ENCODE peak calls at places on chromosomes 5 and 9, in five cellular contexts. One of them, this sample, is unnamed.

GRCh38 chr5:66675369-66675768 is 79.2 kb downstream of the MAST4 start:
- DNase-seq in mammary epithelial cell: no peak
- DNase-seq in BE2C: no peak
- DNase-seq in BJ: no peak
- DNase-seq in lower lobe of right lung: no peak
- DNase-seq in this sample: no peak

GRCh38 chr9:126750941-126751725 is 53.7 kb upstream of the ZBTB43 start:
- DNase-seq in mammary epithelial cell: peak; percentile 9
- DNase-seq in BE2C: no peak
- DNase-seq in BJ: no peak
- DNase-seq in lower lobe of right lung: no peak
- DNase-seq in this sample: no peak

GRCh38 chr5:173328896-173329369 is 719 bp upstream of the STC2 start:
- DNase-seq in mammary epithelial cell: peak; percentile 76
- DNase-seq in BE2C: no peak
- DNase-seq in BJ: no peak
- DNase-seq in lower lobe of right lung: no peak
- DNase-seq in this sample: no peak

GRCh38 chr5:142017832-142018427 is 5.1 kb upstream of the GNPDA1 start:
- DNase-seq in mammary epithelial cell: no peak
- DNase-seq in BE2C: no peak
- DNase-seq in BJ: no peak
- DNase-seq in lower lobe of right lung: no peak
- DNase-seq in this sample: no peak

GRCh38 chr9:38018964-38019602 is 49.9 kb downstream of the SHB start:
- DNase-seq in mammary epithelial cell: peak; percentile 25
- DNase-seq in BE2C: peak; percentile 28
- DNase-seq in BJ: no peak
- DNase-seq in lower lobe of right lung: peak; percentile 64
- DNase-seq in this sample: no peak

GRCh38 chr9:89422151-89422918 is 75.6 kb downstream of the SEMA4D start:
- DNase-seq in mammary epithelial cell: peak; percentile 49
- DNase-seq in BE2C: no peak
- DNase-seq in BJ: no peak
- DNase-seq in lower lobe of right lung: peak; percentile 64
- DNase-seq in this sample: no peak

GRCh38 chr5:138903113-138903789 is 28.1 kb upstream of the LRRTM2 start:
- DNase-seq in mammary epithelial cell: peak; percentile 38
- DNase-seq in BE2C: no peak
- DNase-seq in BJ: no peak
- DNase-seq in lower lobe of right lung: no peak
- DNase-seq in this sample: no peak

GRCh38 chr9:125956102-125956501 is 208.9 kb downstream of the PBX3 start:
- DNase-seq in mammary epithelial cell: no peak
- DNase-seq in BE2C: no peak
- DNase-seq in BJ: no peak
- DNase-seq in lower lobe of right lung: no peak
- DNase-seq in this sample: no peak

GRCh38 chr5:32851774-32852173 is 140.7 kb downstream of the NPR3 start:
- DNase-seq in mammary epithelial cell: no peak
- DNase-seq in BE2C: no peak
- DNase-seq in BJ: no peak
- DNase-seq in lower lobe of right lung: no peak
- DNase-seq in this sample: no peak
- TF ChIP-seq CTCF in mammary epithelial cell: no peak
- TF ChIP-seq CTCF in BE2C: no peak
- TF ChIP-seq CTCF in BJ: no peak
- TF ChIP-seq CTCF in lower lobe of right lung: no peak
- TF ChIP-seq CTCF in this sample: no peak

GRCh38 chr5:168875839-168876238 is 296.7 kb upstream of the PANK3 start:
- DNase-seq in mammary epithelial cell: no peak
- DNase-seq in BE2C: no peak
- DNase-seq in BJ: no peak
- DNase-seq in lower lobe of right lung: no peak
- DNase-seq in this sample: no peak

GRCh38 chr5:168877132-168877895 is 298.1 kb upstream of the PANK3 start:
- DNase-seq in mammary epithelial cell: no peak
- DNase-seq in BE2C: no peak
- DNase-seq in BJ: no peak
- DNase-seq in lower lobe of right lung: no peak
- DNase-seq in this sample: no peak

GRCh38 chr5:168872246-168872645 is 293.1 kb upstream of the PANK3 start:
- DNase-seq in mammary epithelial cell: no peak
- DNase-seq in BE2C: no peak
- DNase-seq in BJ: no peak
- DNase-seq in lower lobe of right lung: no peak
- DNase-seq in this sample: no peak

GRCh38 chr5:168876419-168876818 is 297.3 kb upstream of the PANK3 start:
- DNase-seq in mammary epithelial cell: no peak
- DNase-seq in BE2C: no peak
- DNase-seq in BJ: no peak
- DNase-seq in lower lobe of right lung: no peak
- DNase-seq in this sample: no peak

GRCh38 chr5:168874713-168875380 is 295.7 kb upstream of the PANK3 start:
- DNase-seq in mammary epithelial cell: no peak
- DNase-seq in BE2C: no peak
- DNase-seq in BJ: no peak
- DNase-seq in lower lobe of right lung: no peak
- DNase-seq in this sample: no peak
- TF ChIP-seq CTCF in mammary epithelial cell: peak; percentile 29
- TF ChIP-seq CTCF in BE2C: peak; percentile 55
- TF ChIP-seq CTCF in BJ: peak; percentile 26
- TF ChIP-seq CTCF in lower lobe of right lung: no peak
- TF ChIP-seq CTCF in this sample: no peak

DNA sequence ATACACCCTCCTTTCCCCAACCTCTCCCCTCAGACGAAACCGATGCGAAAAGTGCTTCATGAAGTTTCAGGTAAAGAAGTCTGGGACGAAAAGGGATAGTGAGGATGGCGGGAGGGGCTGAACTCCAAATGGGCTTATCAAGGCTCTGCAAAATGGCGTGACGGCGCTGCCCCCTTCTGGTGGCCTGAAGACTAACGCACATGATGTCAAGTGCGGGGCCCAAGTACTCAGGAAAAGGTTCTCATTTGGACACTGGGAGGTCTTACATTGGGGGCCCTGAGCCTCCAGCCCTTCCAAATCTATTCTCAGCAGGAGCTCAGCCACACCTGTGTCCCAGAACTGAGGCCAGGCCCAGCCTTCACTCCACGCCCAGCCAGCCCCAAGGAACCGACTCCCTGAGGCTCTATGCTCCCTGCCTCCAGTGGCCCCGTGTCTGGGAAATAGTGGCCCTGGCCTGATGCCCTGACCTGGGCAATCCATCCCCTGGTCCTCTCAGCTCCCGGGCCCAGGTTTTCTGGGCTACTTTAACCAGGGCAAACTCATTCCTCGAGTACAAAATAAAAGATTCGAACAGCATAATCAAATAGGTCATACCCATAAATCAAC is 119.9 kb downstream of the KCNIP1 start:
- DNase-seq in mammary epithelial cell: peak; percentile 15
- DNase-seq in BE2C: peak; percentile 80
- DNase-seq in BJ: no peak
- DNase-seq in lower lobe of right lung: no peak
- DNase-seq in this sample: peak; percentile 55
- TF ChIP-seq CTCF in mammary epithelial cell: peak; percentile 82
- TF ChIP-seq CTCF in BE2C: peak; percentile 86
- TF ChIP-seq CTCF in BJ: peak; percentile 71
- TF ChIP-seq CTCF in lower lobe of right lung: peak; percentile 61
- TF ChIP-seq CTCF in this sample: peak; percentile 80

DNA sequence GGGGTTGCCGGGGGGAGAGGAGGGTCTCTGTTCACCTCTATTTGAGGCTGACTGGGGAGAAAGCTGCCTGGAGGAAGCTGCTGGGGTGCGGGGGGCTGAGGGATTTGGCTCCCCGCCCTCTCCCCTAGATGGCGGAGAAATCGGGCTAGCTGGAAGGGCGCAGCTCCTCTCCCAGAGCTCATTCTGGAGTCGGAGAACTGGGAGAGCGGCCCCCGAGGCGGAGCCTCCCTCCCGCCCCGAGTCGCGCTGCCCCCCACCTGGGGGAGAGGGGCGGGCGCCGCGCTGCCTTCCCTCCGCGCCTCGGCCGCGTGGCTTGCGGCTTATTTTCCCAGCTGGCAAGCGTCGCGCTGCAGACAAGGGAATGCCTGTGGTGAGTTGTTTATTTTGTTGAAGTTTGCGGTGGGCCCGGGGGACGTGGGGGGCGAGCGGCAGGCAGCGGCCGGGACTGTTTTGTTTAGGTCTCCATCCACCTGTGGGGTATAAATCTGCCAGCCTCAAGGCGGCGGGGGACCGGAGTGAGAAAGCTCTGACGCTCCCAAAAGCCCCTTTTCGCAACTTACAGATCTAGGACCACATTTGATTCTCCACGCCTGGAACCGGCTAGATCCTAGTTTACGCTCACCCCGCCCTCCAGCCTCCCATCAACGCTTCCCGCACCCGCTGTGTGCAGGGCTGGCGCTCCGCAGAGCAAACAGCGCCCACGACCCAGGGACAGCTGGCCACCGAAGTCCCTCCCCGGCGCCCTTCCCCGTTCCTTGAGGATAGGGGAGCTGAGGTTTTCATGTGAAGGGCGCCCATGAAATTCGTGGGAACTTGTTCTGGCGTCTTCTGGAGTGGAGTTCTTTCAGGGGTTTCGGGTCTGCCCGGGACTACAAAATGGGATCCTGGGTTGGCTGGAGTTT is 4.0 kb upstream of the RGMB start:
- DNase-seq in mammary epithelial cell: no peak
- DNase-seq in BE2C: peak; percentile 85
- DNase-seq in BJ: no peak
- DNase-seq in lower lobe of right lung: peak; percentile 55
- DNase-seq in this sample: no peak
- TF ChIP-seq CTCF in mammary epithelial cell: no peak
- TF ChIP-seq CTCF in BE2C: peak; percentile 1
- TF ChIP-seq CTCF in BJ: no peak
- TF ChIP-seq CTCF in lower lobe of right lung: peak; percentile 34
- TF ChIP-seq CTCF in this sample: peak; percentile 43

DNA sequence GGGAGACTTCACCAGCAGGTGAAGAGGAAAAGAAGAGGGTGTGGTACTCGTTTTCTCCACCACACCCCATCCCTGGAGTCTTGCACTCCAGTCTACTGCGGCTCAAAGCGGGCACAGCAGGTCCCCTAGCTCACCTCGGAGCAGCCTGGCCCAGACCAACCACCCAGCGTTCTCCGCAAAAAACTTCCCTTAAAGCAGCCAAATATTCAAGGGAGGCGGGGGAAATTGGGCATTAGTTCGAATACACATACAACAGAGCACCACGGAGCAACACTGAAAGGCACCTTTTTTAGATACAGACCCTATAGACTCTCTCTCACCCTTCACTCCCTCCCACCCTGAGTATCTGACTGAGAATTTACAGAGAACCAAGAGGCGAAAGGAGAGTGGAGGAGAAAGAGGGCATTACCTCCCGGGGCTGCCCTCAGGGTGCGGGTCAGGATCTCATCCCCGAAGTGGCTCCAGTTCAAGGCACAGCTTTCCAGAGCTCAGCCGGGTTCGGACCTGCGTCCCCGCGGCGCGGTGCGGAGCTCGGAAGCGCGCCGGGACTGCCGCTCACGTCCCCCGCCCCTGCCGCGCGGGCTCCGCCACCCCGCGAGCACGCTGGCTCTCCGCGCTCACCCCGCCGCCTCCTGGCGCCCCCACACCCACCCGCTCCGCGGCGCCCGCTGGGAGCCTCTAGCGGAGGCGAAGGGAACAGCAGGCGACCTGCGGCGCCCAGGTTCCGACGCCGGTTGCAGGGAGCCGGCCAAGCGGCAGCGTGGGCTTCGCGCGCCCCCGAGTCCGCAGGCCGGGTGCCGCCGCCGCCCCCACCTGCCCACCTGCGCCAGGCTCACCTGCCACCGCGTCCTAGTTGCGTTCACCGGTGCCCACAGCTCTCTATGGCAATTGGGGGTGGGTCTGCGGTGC is 1638.7 kb upstream of the C9orf72 start:
- DNase-seq in mammary epithelial cell: peak; percentile 67
- DNase-seq in BE2C: peak; percentile 82
- DNase-seq in BJ: no peak
- DNase-seq in lower lobe of right lung: peak; percentile 50
- DNase-seq in this sample: no peak
- TF ChIP-seq CTCF in mammary epithelial cell: peak; percentile 81
- TF ChIP-seq CTCF in BE2C: peak; percentile 61
- TF ChIP-seq CTCF in BJ: peak; percentile 45
- TF ChIP-seq CTCF in lower lobe of right lung: peak; percentile 62
- TF ChIP-seq CTCF in this sample: peak; percentile 72

DNA sequence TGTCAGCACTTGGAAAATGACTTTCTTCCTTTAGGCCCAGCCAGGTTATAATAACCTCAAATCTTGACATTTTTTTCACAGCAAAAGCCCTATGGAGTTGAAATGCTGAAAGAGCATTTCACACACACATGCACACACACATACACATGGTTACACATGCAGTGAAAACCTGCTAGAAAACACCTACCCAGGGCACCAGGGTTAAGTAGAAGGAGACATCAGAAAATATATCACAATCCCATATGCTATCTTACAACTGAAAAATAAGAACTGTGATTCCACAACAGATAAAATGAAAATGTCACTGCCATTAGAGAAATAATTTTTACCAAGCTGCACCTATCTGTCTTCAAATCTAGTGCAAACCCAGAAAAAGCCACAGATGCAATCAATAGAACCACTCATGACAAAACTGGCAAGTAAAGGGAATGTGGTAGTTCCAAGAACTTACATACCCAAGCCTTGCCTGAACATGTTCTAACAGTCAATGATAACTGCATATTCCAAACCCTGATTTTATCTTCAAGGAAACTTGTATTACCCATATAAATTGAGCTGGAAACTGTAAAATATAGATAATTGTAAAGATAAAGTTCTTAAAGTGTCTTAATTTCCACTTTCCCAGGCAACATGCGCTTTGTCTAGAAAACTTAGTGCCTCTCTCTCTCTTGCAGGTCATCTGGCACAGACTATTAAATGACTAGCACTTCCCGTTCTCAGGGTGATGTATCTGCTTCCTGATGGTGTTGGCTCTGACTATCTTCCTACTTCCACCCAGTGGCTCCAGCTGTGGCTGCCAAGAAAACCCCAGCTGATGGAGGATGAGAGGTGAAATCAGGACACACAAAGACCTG is 250.2 kb upstream of the PTGER4 start:
- DNase-seq in mammary epithelial cell: peak; percentile 80
- DNase-seq in BE2C: peak; percentile 29
- DNase-seq in BJ: no peak
- DNase-seq in lower lobe of right lung: no peak
- DNase-seq in this sample: peak; percentile 68
- TF ChIP-seq CTCF in mammary epithelial cell: no peak
- TF ChIP-seq CTCF in BE2C: no peak
- TF ChIP-seq CTCF in BJ: no peak
- TF ChIP-seq CTCF in lower lobe of right lung: no peak
- TF ChIP-seq CTCF in this sample: no peak

GRCh38 chr9:78236511-78236950 is 656 bp downstream of the CEP78 start:
- DNase-seq in mammary epithelial cell: peak; percentile 50
- DNase-seq in BE2C: no peak
- DNase-seq in BJ: no peak
- DNase-seq in lower lobe of right lung: no peak
- DNase-seq in this sample: no peak

GRCh38 chr9:78238061-78239038 is 2.5 kb downstream of the CEP78 start:
- DNase-seq in mammary epithelial cell: no peak
- DNase-seq in BE2C: no peak
- DNase-seq in BJ: no peak
- DNase-seq in lower lobe of right lung: no peak
- DNase-seq in this sample: no peak

GRCh38 chr9:78242041-78242440 is 6.2 kb downstream of the CEP78 start:
- DNase-seq in mammary epithelial cell: no peak
- DNase-seq in BE2C: no peak
- DNase-seq in BJ: no peak
- DNase-seq in lower lobe of right lung: no peak
- DNase-seq in this sample: no peak

GRCh38 chr9:78235771-78236510 is at the start of gene CEP78:
- DNase-seq in mammary epithelial cell: peak; percentile 94
- DNase-seq in BE2C: peak; percentile 96
- DNase-seq in BJ: peak; percentile 60
- DNase-seq in lower lobe of right lung: peak; percentile 96
- DNase-seq in this sample: peak; percentile 79

GRCh38 chr9:78239506-78239905 is 3.6 kb downstream of the CEP78 start:
- DNase-seq in mammary epithelial cell: peak; percentile 35
- DNase-seq in BE2C: no peak
- DNase-seq in BJ: no peak
- DNase-seq in lower lobe of right lung: no peak
- DNase-seq in this sample: no peak
- TF ChIP-seq CTCF in mammary epithelial cell: peak; percentile 81
- TF ChIP-seq CTCF in BE2C: no peak
- TF ChIP-seq CTCF in BJ: peak; percentile 11
- TF ChIP-seq CTCF in lower lobe of right lung: peak; percentile 32
- TF ChIP-seq CTCF in this sample: no peak